ENCODE peak calls at places on chromosomes 5 and 9, in four cellular contexts. One of them, this sample, is unnamed.

GRCh38 chr9:108443278-108443633 is 412.5 kb downstream of the ACTL7B start:
- DNase-seq in H1: no peak
- DNase-seq in GM12878: no peak
- DNase-seq in K562: no peak
- DNase-seq in this sample: no peak

GRCh38 chr5:53323511-53323910 is 156.9 kb upstream of the FST start:
- DNase-seq in H1: no peak
- DNase-seq in K562: no peak
- DNase-seq in GM12878: no peak
- DNase-seq in this sample: no peak

GRCh38 chr5:127492854-127493738 is 24.3 kb upstream of the PRRC1 start:
- DNase-seq in GM12878: peak; percentile 26
- DNase-seq in H1: no peak
- DNase-seq in K562: peak; percentile 38
- DNase-seq in this sample: peak; percentile 54

GRCh38 chr5:119578937-119579336 is 50.4 kb upstream of the FAM170A start:
- DNase-seq in GM12878: no peak
- DNase-seq in K562: peak; percentile 44
- DNase-seq in H1: no peak
- DNase-seq in this sample: peak; percentile 70

GRCh38 chr5:126402591-126402990 is 20.6 kb upstream of the GRAMD2B start:
- DNase-seq in K562: no peak
- DNase-seq in GM12878: no peak
- DNase-seq in H1: no peak
- DNase-seq in this sample: no peak

GRCh38 chr5:79318935-79319614 is 83.1 kb downstream of the JMY start:
- DNase-seq in K562: no peak
- DNase-seq in H1: no peak
- DNase-seq in GM12878: no peak
- DNase-seq in this sample: peak; percentile 7

GRCh38 chr9:127539259-127539981 is 72.7 kb upstream of the STXBP1 start:
- DNase-seq in K562: peak; percentile 43
- DNase-seq in GM12878: no peak
- DNase-seq in H1: no peak
- DNase-seq in this sample: no peak

GRCh38 chr5:120609570-120609969 is 145.5 kb downstream of the PRR16 start:
- DNase-seq in K562: no peak
- DNase-seq in H1: no peak
- DNase-seq in GM12878: no peak
- DNase-seq in this sample: no peak

GRCh38 chr5:1412163-1412562 is 33.1 kb downstream of the SLC6A3 start:
- DNase-seq in K562: no peak
- DNase-seq in H1: no peak
- DNase-seq in GM12878: no peak
- DNase-seq in this sample: no peak

GRCh38 chr5:14217587-14217986 is 74.4 kb downstream of the TRIO start:
- DNase-seq in K562: no peak
- DNase-seq in H1: no peak
- DNase-seq in GM12878: no peak
- DNase-seq in this sample: no peak

GRCh38 chr9:37787059-37787458 is 2.2 kb upstream of the EXOSC3 start:
- DNase-seq in GM12878: no peak
- DNase-seq in H1: peak; percentile 61
- DNase-seq in K562: no peak
- DNase-seq in this sample: no peak

GRCh38 chr5:38672059-38672791 is 115.8 kb upstream of the LIFR start:
- DNase-seq in K562: no peak
- DNase-seq in GM12878: no peak
- DNase-seq in H1: no peak
- DNase-seq in this sample: no peak

GRCh38 chr9:112421771-112422222 is 41.9 kb downstream of the HSDL2 start:
- DNase-seq in GM12878: no peak
- DNase-seq in K562: peak; percentile 34
- DNase-seq in H1: no peak
- DNase-seq in this sample: no peak

GRCh38 chr5:17426104-17426739 is 71.8 kb upstream of the TAF11L2 start:
- DNase-seq in K562: no peak
- DNase-seq in GM12878: peak; percentile 11
- DNase-seq in H1: no peak
- DNase-seq in this sample: no peak

GRCh38 chr5:35158627-35159369 is 71.5 kb downstream of the PRLR start:
- DNase-seq in GM12878: no peak
- DNase-seq in H1: no peak
- DNase-seq in K562: no peak
- DNase-seq in this sample: no peak

GRCh38 chr9:18569941-18570630 is 96.1 kb downstream of the ADAMTSL1 start:
- DNase-seq in GM12878: no peak
- DNase-seq in K562: no peak
- DNase-seq in H1: no peak
- DNase-seq in this sample: no peak

GRCh38 chr5:109916481-109917153 is 226.9 kb downstream of the MAN2A1 start:
- DNase-seq in K562: no peak
- DNase-seq in H1: no peak
- DNase-seq in GM12878: no peak
- DNase-seq in this sample: no peak

GRCh38 chr5:74685979-74686631 is 1.1 kb downstream of the HEXB start:
- DNase-seq in H1: no peak
- DNase-seq in K562: peak; percentile 27
- DNase-seq in GM12878: peak; percentile 26
- DNase-seq in this sample: no peak

GRCh38 chr9:120040896-120041295 is 539.1 kb downstream of the CDK5RAP2 start:
- DNase-seq in GM12878: no peak
- DNase-seq in H1: no peak
- DNase-seq in K562: no peak
- DNase-seq in this sample: no peak
- TF ChIP-seq EGR1 in GM12878: no peak
- TF ChIP-seq EGR1 in H1: no peak
- TF ChIP-seq EGR1 in K562: no peak
- TF ChIP-seq EGR1 in this sample: no peak

GRCh38 chr5:143435207-143435657 is 31.7 kb upstream of the NR3C1 start:
- DNase-seq in GM12878: peak; percentile 98
- DNase-seq in K562: no peak
- DNase-seq in H1: no peak
- DNase-seq in this sample: no peak
- TF ChIP-seq SP1 in GM12878: peak; percentile 54
- TF ChIP-seq SP1 in K562: no peak
- TF ChIP-seq SP1 in H1: no peak
- TF ChIP-seq SP1 in this sample: no peak

GRCh38 chr5:90479611-90480385 is 5.1 kb downstream of the POLR3G start:
- DNase-seq in K562: no peak
- DNase-seq in H1: no peak
- DNase-seq in GM12878: no peak
- DNase-seq in this sample: no peak
- TF ChIP-seq EGR1 in K562: no peak
- TF ChIP-seq EGR1 in H1: no peak
- TF ChIP-seq EGR1 in GM12878: no peak
- TF ChIP-seq EGR1 in this sample: no peak

GRCh38 chr9:121226186-121226585 is 24.5 kb upstream of the RAB14 start:
- DNase-seq in GM12878: no peak
- DNase-seq in H1: no peak
- DNase-seq in K562: no peak
- DNase-seq in this sample: no peak

GRCh38 chr9:121220996-121221671 is 19.5 kb upstream of the RAB14 start:
- DNase-seq in H1: peak; percentile 60
- DNase-seq in K562: no peak
- DNase-seq in GM12878: no peak
- DNase-seq in this sample: no peak

GRCh38 chr9:121218357-121219027 is 16.8 kb upstream of the RAB14 start:
- DNase-seq in K562: no peak
- DNase-seq in H1: peak; percentile 16
- DNase-seq in GM12878: no peak
- DNase-seq in this sample: no peak

GRCh38 chr9:121225240-121225639 is 23.6 kb upstream of the RAB14 start:
- DNase-seq in GM12878: no peak
- DNase-seq in K562: no peak
- DNase-seq in H1: no peak
- DNase-seq in this sample: no peak

GRCh38 chr9:121222524-121223171 is 21.0 kb upstream of the RAB14 start:
- DNase-seq in H1: no peak
- DNase-seq in K562: peak; percentile 31
- DNase-seq in GM12878: no peak
- DNase-seq in this sample: peak; percentile 54
- TF ChIP-seq SP1 in H1: no peak
- TF ChIP-seq SP1 in K562: no peak
- TF ChIP-seq SP1 in GM12878: no peak
- TF ChIP-seq SP1 in this sample: no peak

GRCh38 chr5:172942556-172942955 is 16.7 kb upstream of the RPL26L1 start:
- DNase-seq in H1: no peak
- DNase-seq in GM12878: no peak
- DNase-seq in K562: no peak
- DNase-seq in this sample: no peak

GRCh38 chr5:172943906-172944305 is 15.3 kb upstream of the RPL26L1 start:
- DNase-seq in GM12878: no peak
- DNase-seq in K562: no peak
- DNase-seq in H1: no peak
- DNase-seq in this sample: no peak

GRCh38 chr5:172944741-172945140 is 14.5 kb upstream of the RPL26L1 start:
- DNase-seq in K562: no peak
- DNase-seq in H1: no peak
- DNase-seq in GM12878: no peak
- DNase-seq in this sample: no peak

GRCh38 chr5:172945151-172945550 is 14.1 kb upstream of the RPL26L1 start:
- DNase-seq in K562: no peak
- DNase-seq in GM12878: no peak
- DNase-seq in H1: no peak
- DNase-seq in this sample: no peak

DNA sequence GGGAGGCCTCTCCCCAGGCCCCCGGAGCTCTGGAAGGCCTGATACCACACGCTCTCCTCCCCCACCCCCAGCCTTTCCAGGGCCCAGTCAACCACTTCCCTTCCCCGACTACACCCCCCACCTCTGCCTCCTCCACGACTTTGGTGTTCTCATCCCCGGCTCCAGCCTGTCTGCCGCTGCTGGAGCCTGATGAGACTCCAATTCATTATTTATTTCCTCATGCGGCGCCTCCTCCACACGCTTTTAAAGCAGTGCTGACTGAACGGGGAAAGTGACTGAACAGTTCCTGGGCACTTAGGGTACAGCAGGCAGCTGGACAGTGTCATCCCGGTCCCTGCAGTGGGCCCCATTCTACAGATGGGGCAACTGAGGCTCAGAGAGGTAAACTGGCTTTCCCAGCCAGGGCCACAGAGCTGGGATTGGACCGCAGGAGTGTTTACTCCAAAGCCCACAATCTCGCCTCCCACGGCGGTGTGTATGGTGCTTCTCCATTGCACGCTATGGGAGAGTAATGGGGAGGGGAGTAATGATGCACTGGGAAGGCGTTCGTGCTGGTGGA is 15.9 kb upstream of the RPL26L1 start:
- DNase-seq in GM12878: no peak
- DNase-seq in H1: no peak
- DNase-seq in K562: peak; percentile 70
- DNase-seq in this sample: no peak
- TF ChIP-seq EGR1 in GM12878: no peak
- TF ChIP-seq EGR1 in H1: no peak
- TF ChIP-seq EGR1 in K562: peak; percentile 50
- TF ChIP-seq EGR1 in this sample: no peak

GRCh38 chr9:118896356-118897000 is 472.8 kb downstream of the BRINP1 start:
- DNase-seq in H1: no peak
- DNase-seq in K562: no peak
- DNase-seq in GM12878: no peak
- DNase-seq in this sample: no peak
- TF ChIP-seq SP1 in H1: no peak
- TF ChIP-seq SP1 in K562: no peak
- TF ChIP-seq SP1 in GM12878: no peak
- TF ChIP-seq SP1 in this sample: no peak

This sample was measured in HCT116.